ENCODE peak calls at places on chromosomes 3 and 15, in five cellular contexts. One of them, this sample, is unnamed.

GRCh38 chr3:43793648-43794372 is 103.1 kb downstream of the ABHD5 start:
- DNase-seq in heart left ventricle: no peak
- DNase-seq in uterus: no peak
- DNase-seq in Panc1: no peak
- DNase-seq in MM.1S: no peak
- DNase-seq in this sample: no peak

GRCh38 chr3:133548090-133548489 is 25.4 kb upstream of the CDV3 start:
- DNase-seq in heart left ventricle: no peak
- DNase-seq in MM.1S: peak; percentile 49
- DNase-seq in uterus: no peak
- DNase-seq in Panc1: no peak
- DNase-seq in this sample: no peak

GRCh38 chr3:39870706-39871105 is 61.3 kb downstream of the MYRIP start:
- DNase-seq in uterus: no peak
- DNase-seq in heart left ventricle: no peak
- DNase-seq in MM.1S: no peak
- DNase-seq in Panc1: no peak
- DNase-seq in this sample: no peak

GRCh38 chr3:36928220-36928619 is 16.6 kb downstream of the TRANK1 start:
- DNase-seq in MM.1S: no peak
- DNase-seq in heart left ventricle: no peak
- DNase-seq in Panc1: no peak
- DNase-seq in uterus: no peak
- DNase-seq in this sample: no peak

GRCh38 chr3:148882288-148882687 is 17.2 kb downstream of the CPA3 start:
- DNase-seq in uterus: no peak
- DNase-seq in heart left ventricle: no peak
- DNase-seq in Panc1: no peak
- DNase-seq in MM.1S: no peak
- DNase-seq in this sample: peak; percentile 37

GRCh38 chr3:38039101-38039898 is at the start of gene DLEC1:
- DNase-seq in MM.1S: peak; percentile 84
- DNase-seq in uterus: peak; percentile 52
- DNase-seq in Panc1: no peak
- DNase-seq in heart left ventricle: peak; percentile 81
- DNase-seq in this sample: peak; percentile 58

GRCh38 chr3:114411292-114411691 is 117.5 kb downstream of the TIGIT start:
- DNase-seq in uterus: no peak
- DNase-seq in heart left ventricle: no peak
- DNase-seq in Panc1: no peak
- DNase-seq in MM.1S: no peak
- DNase-seq in this sample: no peak

GRCh38 chr3:63370094-63370493 is 92.0 kb downstream of the SYNPR start:
- DNase-seq in Panc1: no peak
- DNase-seq in heart left ventricle: no peak
- DNase-seq in uterus: no peak
- DNase-seq in MM.1S: no peak
- DNase-seq in this sample: no peak

GRCh38 chr15:89179966-89180875 is 41.2 kb downstream of the RLBP1 start:
- DNase-seq in Panc1: no peak
- DNase-seq in uterus: no peak
- DNase-seq in MM.1S: no peak
- DNase-seq in heart left ventricle: no peak
- DNase-seq in this sample: no peak

GRCh38 chr3:42504334-42505202 is 2.1 kb downstream of the VIPR1 start:
- DNase-seq in heart left ventricle: no peak
- DNase-seq in uterus: peak; percentile 0
- DNase-seq in Panc1: no peak
- DNase-seq in MM.1S: no peak
- DNase-seq in this sample: peak; percentile 5

GRCh38 chr15:63528138-63528659 is 23.8 kb downstream of the USP3 start:
- DNase-seq in uterus: no peak
- DNase-seq in MM.1S: no peak
- DNase-seq in Panc1: no peak
- DNase-seq in heart left ventricle: no peak
- DNase-seq in this sample: no peak

GRCh38 chr3:94587291-94587690 is 524.4 kb downstream of the NSUN3 start:
- DNase-seq in MM.1S: no peak
- DNase-seq in uterus: no peak
- DNase-seq in Panc1: no peak
- DNase-seq in heart left ventricle: no peak
- DNase-seq in this sample: no peak

GRCh38 chr15:80176443-80176842 is 23.6 kb downstream of the FAH start:
- DNase-seq in heart left ventricle: no peak
- DNase-seq in uterus: no peak
- DNase-seq in MM.1S: no peak
- DNase-seq in Panc1: no peak
- DNase-seq in this sample: peak; percentile 52

GRCh38 chr15:77456746-77457618 is 36.3 kb downstream of the HMG20A start:
- DNase-seq in heart left ventricle: no peak
- DNase-seq in uterus: no peak
- DNase-seq in Panc1: no peak
- DNase-seq in MM.1S: no peak
- DNase-seq in this sample: no peak

GRCh38 chr3:138042043-138042442 is 32.1 kb downstream of the CLDN18 start:
- DNase-seq in heart left ventricle: no peak
- DNase-seq in MM.1S: no peak
- DNase-seq in uterus: no peak
- DNase-seq in Panc1: no peak
- DNase-seq in this sample: no peak

GRCh38 chr3:33037479-33037878 is 59.5 kb downstream of the GLB1 start:
- DNase-seq in MM.1S: no peak
- DNase-seq in heart left ventricle: no peak
- DNase-seq in Panc1: no peak
- DNase-seq in uterus: no peak
- DNase-seq in this sample: no peak

GRCh38 chr3:23567917-23568316 is 237.8 kb upstream of the UBE2E1 start:
- DNase-seq in MM.1S: peak; percentile 8
- DNase-seq in Panc1: no peak
- DNase-seq in heart left ventricle: peak; percentile 32
- DNase-seq in uterus: no peak
- DNase-seq in this sample: no peak

GRCh38 chr3:113507501-113508067 is 7.4 kb downstream of the SPICE1 start:
- DNase-seq in heart left ventricle: no peak
- DNase-seq in uterus: no peak
- DNase-seq in MM.1S: no peak
- DNase-seq in Panc1: no peak
- DNase-seq in this sample: no peak

GRCh38 chr3:13655074-13655913 is 106.4 kb downstream of the FBLN2 start:
- DNase-seq in uterus: no peak
- DNase-seq in heart left ventricle: peak; percentile 63
- DNase-seq in Panc1: no peak
- DNase-seq in MM.1S: no peak
- DNase-seq in this sample: peak; percentile 35

GRCh38 chr3:141465221-141465620 is 21.6 kb upstream of the RASA2 start:
- DNase-seq in MM.1S: no peak
- DNase-seq in heart left ventricle: no peak
- DNase-seq in uterus: no peak
- DNase-seq in Panc1: no peak
- DNase-seq in this sample: no peak

GRCh38 chr3:186519021-186519658 is 25.0 kb downstream of the CRYGS start:
- DNase-seq in heart left ventricle: no peak
- DNase-seq in MM.1S: no peak
- DNase-seq in uterus: no peak
- DNase-seq in Panc1: no peak
- DNase-seq in this sample: no peak

GRCh38 chr3:168040624-168041208 is 55.0 kb downstream of the GOLIM4 start:
- DNase-seq in uterus: no peak
- DNase-seq in heart left ventricle: no peak
- DNase-seq in MM.1S: peak; percentile 57
- DNase-seq in Panc1: peak; percentile 13
- DNase-seq in this sample: peak; percentile 34

GRCh38 chr15:80208758-80209734 is 43.0 kb downstream of the CTXND1 start:
- DNase-seq in heart left ventricle: no peak
- DNase-seq in Panc1: no peak
- DNase-seq in uterus: no peak
- DNase-seq in MM.1S: no peak
- DNase-seq in this sample: no peak

GRCh38 chr3:174466471-174467054 is 392.6 kb upstream of the NAALADL2 start:
- DNase-seq in heart left ventricle: no peak
- DNase-seq in MM.1S: no peak
- DNase-seq in Panc1: no peak
- DNase-seq in uterus: no peak
- DNase-seq in this sample: no peak

GRCh38 chr15:91499774-91500383 is 353.6 kb upstream of the SLCO3A1 start:
- DNase-seq in Panc1: no peak
- DNase-seq in uterus: no peak
- DNase-seq in heart left ventricle: no peak
- DNase-seq in MM.1S: no peak
- DNase-seq in this sample: no peak

GRCh38 chr3:150168694-150169093 is 198.0 kb upstream of the PFN2 start:
- DNase-seq in heart left ventricle: peak; percentile 71
- DNase-seq in Panc1: no peak
- DNase-seq in uterus: peak; percentile 53
- DNase-seq in MM.1S: no peak
- DNase-seq in this sample: peak; percentile 64

DNA sequence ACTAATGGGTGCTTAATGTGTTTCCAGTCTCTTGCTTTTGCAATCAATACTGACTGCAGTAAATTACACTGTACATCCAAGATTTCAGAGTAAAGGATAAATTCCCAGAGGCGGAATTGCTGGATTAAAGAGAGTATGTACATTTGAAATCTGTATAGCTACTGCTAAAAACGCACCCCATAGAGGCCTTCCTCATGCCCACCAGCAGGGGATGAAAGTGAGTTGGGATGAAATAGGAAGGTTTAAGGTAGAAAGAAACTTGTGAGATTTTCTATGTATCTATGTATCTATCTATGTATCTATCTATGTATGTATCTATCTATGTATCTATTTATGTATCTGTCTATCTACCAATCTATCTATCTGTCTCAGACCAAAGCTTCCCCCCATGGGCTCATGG is 28.4 kb downstream of the TMEM44 start:
- DNase-seq in MM.1S: no peak
- DNase-seq in uterus: no peak
- DNase-seq in heart left ventricle: no peak
- DNase-seq in Panc1: no peak
- DNase-seq in this sample: no peak
- TF ChIP-seq CTCF in MM.1S: peak; percentile 15
- TF ChIP-seq CTCF in uterus: no peak
- TF ChIP-seq CTCF in heart left ventricle: no peak
- TF ChIP-seq CTCF in Panc1: no peak
- TF ChIP-seq CTCF in this sample: no peak

GRCh38 chr15:65067645-65068416 is at the start of gene RASL12:
- DNase-seq in heart left ventricle: peak; percentile 63
- DNase-seq in MM.1S: no peak
- DNase-seq in Panc1: no peak
- DNase-seq in uterus: peak; percentile 68
- DNase-seq in this sample: no peak
- H3K27ac ChIP-seq in heart left ventricle: peak within 1 kb of the TSS; percentile 91
- H3K27ac ChIP-seq in MM.1S: no peak within 1 kb of the TSS
- H3K27ac ChIP-seq in Panc1: no peak within 1 kb of the TSS
- H3K27ac ChIP-seq in uterus: peak within 1 kb of the TSS; percentile 98
- H3K27ac ChIP-seq in this sample: no peak within 1 kb of the TSS

GRCh38 chr3:9791790-9792404 is 376 bp downstream of the TADA3 start:
- DNase-seq in heart left ventricle: no peak
- DNase-seq in uterus: no peak
- DNase-seq in MM.1S: no peak
- DNase-seq in Panc1: no peak
- DNase-seq in this sample: no peak
- H3K4me3 ChIP-seq in heart left ventricle: peak overlapping the region; percentile 99
- H3K4me3 ChIP-seq in uterus: peak overlapping the region; percentile 99
- H3K4me3 ChIP-seq in MM.1S: peak overlapping the region; percentile 87
- H3K4me3 ChIP-seq in Panc1: peak overlapping the region; percentile 87
- H3K4me3 ChIP-seq in this sample: peak overlapping the region; percentile 66

GRCh38 chr15:70104227-70104626 is 6.5 kb upstream of the TLE3 start:
- DNase-seq in Panc1: no peak
- DNase-seq in MM.1S: no peak
- DNase-seq in uterus: no peak
- DNase-seq in heart left ventricle: no peak
- DNase-seq in this sample: peak; percentile 20
- TF ChIP-seq CTCF in Panc1: peak; percentile 9
- TF ChIP-seq CTCF in MM.1S: no peak
- TF ChIP-seq CTCF in uterus: no peak
- TF ChIP-seq CTCF in heart left ventricle: no peak
- TF ChIP-seq CTCF in this sample: no peak

DNA sequence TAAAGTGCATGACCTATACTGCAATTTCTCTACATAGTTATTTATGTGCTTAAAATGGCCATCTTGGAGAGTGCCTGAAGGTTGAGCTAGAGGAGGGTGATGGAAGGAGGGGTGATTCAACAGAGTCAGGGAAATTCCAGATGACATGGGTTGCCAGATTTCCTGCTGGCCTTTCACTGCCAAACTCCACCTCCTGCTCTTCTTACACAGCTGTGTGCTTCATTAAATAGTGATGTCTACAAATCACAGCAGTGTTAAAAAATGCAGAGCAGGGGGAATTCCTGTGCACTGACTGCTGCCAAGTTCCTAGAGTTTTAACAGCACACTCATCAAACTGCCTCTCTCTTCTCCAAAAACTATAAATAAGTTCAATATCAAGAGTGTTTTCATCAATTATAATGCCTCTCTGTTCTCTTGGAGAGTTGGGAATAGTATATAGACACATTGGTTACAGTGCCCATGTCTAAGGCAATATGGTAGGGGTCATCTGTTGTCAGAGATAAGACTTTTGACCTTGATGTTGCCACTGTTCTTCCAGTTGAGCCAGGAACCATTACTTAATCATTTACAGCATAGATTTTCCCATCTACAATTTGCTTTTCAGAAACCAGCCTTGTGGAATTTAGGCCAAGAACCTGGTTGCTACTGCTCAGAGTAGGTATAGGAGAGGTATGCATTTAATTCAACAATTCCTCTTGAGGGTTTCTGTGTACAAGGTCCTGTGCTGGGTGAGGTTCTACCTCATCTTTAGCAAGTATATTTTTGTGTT is 79.6 kb downstream of the TP63 start:
- DNase-seq in uterus: peak; percentile 55
- DNase-seq in Panc1: peak; percentile 81
- DNase-seq in heart left ventricle: peak; percentile 45
- DNase-seq in MM.1S: no peak
- DNase-seq in this sample: peak; percentile 21
- H3K27ac ChIP-seq in uterus: no peak overlapping the region
- H3K27ac ChIP-seq in Panc1: peak overlapping the region; percentile 3
- H3K27ac ChIP-seq in heart left ventricle: no peak overlapping the region
- H3K27ac ChIP-seq in MM.1S: no peak overlapping the region
- H3K27ac ChIP-seq in this sample: peak overlapping the region; percentile 3

GRCh38 chr3:152298393-152299242 is 29.9 kb downstream of the MBNL1 start:
- DNase-seq in MM.1S: no peak
- DNase-seq in uterus: peak; percentile 44
- DNase-seq in heart left ventricle: peak; percentile 48
- DNase-seq in Panc1: peak; percentile 54
- DNase-seq in this sample: peak; percentile 63

GRCh38 chr3:152299243-152299976 is 30.7 kb downstream of the MBNL1 start:
- DNase-seq in uterus: no peak
- DNase-seq in heart left ventricle: no peak
- DNase-seq in MM.1S: no peak
- DNase-seq in Panc1: no peak
- DNase-seq in this sample: peak; percentile 42

GRCh38 chr3:152301745-152302181 is 33.0 kb downstream of the MBNL1 start:
- DNase-seq in uterus: no peak
- DNase-seq in MM.1S: no peak
- DNase-seq in heart left ventricle: no peak
- DNase-seq in Panc1: no peak
- DNase-seq in this sample: no peak

GRCh38 chr3:152302521-152303021 is 33.8 kb downstream of the MBNL1 start:
- DNase-seq in heart left ventricle: peak; percentile 74
- DNase-seq in Panc1: no peak
- DNase-seq in uterus: peak; percentile 72
- DNase-seq in MM.1S: no peak
- DNase-seq in this sample: peak; percentile 80

GRCh38 chr3:152300029-152300764 is 31.5 kb downstream of the MBNL1 start:
- DNase-seq in uterus: no peak
- DNase-seq in MM.1S: no peak
- DNase-seq in Panc1: no peak
- DNase-seq in heart left ventricle: no peak
- DNase-seq in this sample: no peak
- H3K4me3 ChIP-seq in uterus: peak overlapping the region; percentile 31
- H3K4me3 ChIP-seq in MM.1S: no peak overlapping the region
- H3K4me3 ChIP-seq in Panc1: peak overlapping the region; percentile 2
- H3K4me3 ChIP-seq in heart left ventricle: peak overlapping the region; percentile 49
- H3K4me3 ChIP-seq in this sample: no peak overlapping the region

This sample was measured in body of pancreas.